ENCODE peak calls at places on chromosomes 5 and 9, in ten cellular contexts. One of them, this sample, is unnamed.

GRCh38 chr5:137890850-137891249 is 1.6 kb downstream of the PKD2L2 start:
- DNase-seq in MM.1S: no peak
- DNase-seq in kidney epithelial cell: no peak
- DNase-seq in heart left ventricle: no peak
- DNase-seq in AG09309: no peak
- DNase-seq in CD8-positive, alpha-beta T cell: no peak
- DNase-seq in colonic mucosa: no peak
- DNase-seq in bronchial epithelial cell: no peak
- DNase-seq in ovary: no peak
- DNase-seq in IMR-90: no peak
- DNase-seq in this sample: no peak

GRCh38 chr5:178357127-178357526 is 124.5 kb upstream of the PHYKPL start:
- DNase-seq in MM.1S: no peak
- DNase-seq in kidney epithelial cell: no peak
- DNase-seq in heart left ventricle: no peak
- DNase-seq in AG09309: no peak
- DNase-seq in CD8-positive, alpha-beta T cell: no peak
- DNase-seq in colonic mucosa: no peak
- DNase-seq in bronchial epithelial cell: no peak
- DNase-seq in ovary: no peak
- DNase-seq in IMR-90: no peak
- DNase-seq in this sample: peak; percentile 23

GRCh38 chr9:133650026-133650425 is 13.9 kb downstream of the DBH start:
- DNase-seq in MM.1S: no peak
- DNase-seq in kidney epithelial cell: no peak
- DNase-seq in heart left ventricle: no peak
- DNase-seq in AG09309: no peak
- DNase-seq in CD8-positive, alpha-beta T cell: no peak
- DNase-seq in colonic mucosa: no peak
- DNase-seq in bronchial epithelial cell: no peak
- DNase-seq in ovary: no peak
- DNase-seq in IMR-90: no peak
- DNase-seq in this sample: no peak

GRCh38 chr5:6261256-6261655 is 117.1 kb downstream of the MED10 start:
- DNase-seq in MM.1S: no peak
- DNase-seq in kidney epithelial cell: no peak
- DNase-seq in heart left ventricle: no peak
- DNase-seq in AG09309: no peak
- DNase-seq in CD8-positive, alpha-beta T cell: no peak
- DNase-seq in colonic mucosa: no peak
- DNase-seq in bronchial epithelial cell: peak; percentile 45
- DNase-seq in ovary: no peak
- DNase-seq in IMR-90: no peak
- DNase-seq in this sample: no peak

GRCh38 chr5:105565531-105565930 is 2002.9 kb upstream of the NUDT12 start:
- DNase-seq in MM.1S: no peak
- DNase-seq in kidney epithelial cell: no peak
- DNase-seq in heart left ventricle: no peak
- DNase-seq in AG09309: no peak
- DNase-seq in CD8-positive, alpha-beta T cell: no peak
- DNase-seq in colonic mucosa: no peak
- DNase-seq in bronchial epithelial cell: no peak
- DNase-seq in ovary: no peak
- DNase-seq in IMR-90: no peak
- DNase-seq in this sample: no peak

GRCh38 chr5:33136785-33137184 is 304.0 kb upstream of the TARS1 start:
- DNase-seq in MM.1S: no peak
- DNase-seq in kidney epithelial cell: no peak
- DNase-seq in heart left ventricle: no peak
- DNase-seq in AG09309: no peak
- DNase-seq in CD8-positive, alpha-beta T cell: no peak
- DNase-seq in colonic mucosa: no peak
- DNase-seq in bronchial epithelial cell: no peak
- DNase-seq in ovary: no peak
- DNase-seq in IMR-90: no peak
- DNase-seq in this sample: no peak

GRCh38 chr5:14417232-14417730 is 164.3 kb upstream of the OTULINL start:
- DNase-seq in MM.1S: no peak
- DNase-seq in kidney epithelial cell: no peak
- DNase-seq in heart left ventricle: no peak
- DNase-seq in AG09309: no peak
- DNase-seq in CD8-positive, alpha-beta T cell: no peak
- DNase-seq in colonic mucosa: no peak
- DNase-seq in bronchial epithelial cell: no peak
- DNase-seq in ovary: no peak
- DNase-seq in IMR-90: peak; percentile 71
- DNase-seq in this sample: peak; percentile 33

GRCh38 chr9:126959917-126960316 is 45.3 kb downstream of the RALGPS1 start:
- DNase-seq in MM.1S: no peak
- DNase-seq in kidney epithelial cell: no peak
- DNase-seq in heart left ventricle: no peak
- DNase-seq in AG09309: no peak
- DNase-seq in CD8-positive, alpha-beta T cell: no peak
- DNase-seq in colonic mucosa: no peak
- DNase-seq in bronchial epithelial cell: no peak
- DNase-seq in ovary: no peak
- DNase-seq in IMR-90: no peak
- DNase-seq in this sample: no peak

GRCh38 chr9:114321759-114322158 is 1.1 kb upstream of the ORM1 start:
- DNase-seq in MM.1S: no peak
- DNase-seq in kidney epithelial cell: no peak
- DNase-seq in heart left ventricle: no peak
- DNase-seq in AG09309: no peak
- DNase-seq in CD8-positive, alpha-beta T cell: no peak
- DNase-seq in colonic mucosa: no peak
- DNase-seq in bronchial epithelial cell: no peak
- DNase-seq in ovary: no peak
- DNase-seq in IMR-90: peak; percentile 78
- DNase-seq in this sample: no peak

GRCh38 chr9:91948061-91948422 is 2.0 kb downstream of the ROR2 start:
- DNase-seq in MM.1S: no peak
- DNase-seq in kidney epithelial cell: no peak
- DNase-seq in heart left ventricle: no peak
- DNase-seq in AG09309: no peak
- DNase-seq in CD8-positive, alpha-beta T cell: no peak
- DNase-seq in colonic mucosa: no peak
- DNase-seq in bronchial epithelial cell: no peak
- DNase-seq in ovary: no peak
- DNase-seq in IMR-90: peak; percentile 16
- DNase-seq in this sample: no peak

GRCh38 chr9:91945277-91946074 is 4.6 kb downstream of the ROR2 start:
- DNase-seq in MM.1S: no peak
- DNase-seq in kidney epithelial cell: no peak
- DNase-seq in heart left ventricle: no peak
- DNase-seq in AG09309: no peak
- DNase-seq in CD8-positive, alpha-beta T cell: no peak
- DNase-seq in colonic mucosa: peak; percentile 58
- DNase-seq in bronchial epithelial cell: no peak
- DNase-seq in ovary: peak; percentile 66
- DNase-seq in IMR-90: peak; percentile 82
- DNase-seq in this sample: no peak

GRCh38 chr9:91948423-91949292 is 1.4 kb downstream of the ROR2 start:
- DNase-seq in MM.1S: peak; percentile 77
- DNase-seq in kidney epithelial cell: no peak
- DNase-seq in heart left ventricle: peak; percentile 31
- DNase-seq in AG09309: no peak
- DNase-seq in CD8-positive, alpha-beta T cell: no peak
- DNase-seq in colonic mucosa: peak; percentile 57
- DNase-seq in bronchial epithelial cell: peak; percentile 44
- DNase-seq in ovary: peak; percentile 72
- DNase-seq in IMR-90: peak; percentile 57
- DNase-seq in this sample: no peak

GRCh38 chr9:91946196-91946595 is 3.8 kb downstream of the ROR2 start:
- DNase-seq in MM.1S: no peak
- DNase-seq in kidney epithelial cell: no peak
- DNase-seq in heart left ventricle: no peak
- DNase-seq in AG09309: no peak
- DNase-seq in CD8-positive, alpha-beta T cell: no peak
- DNase-seq in colonic mucosa: no peak
- DNase-seq in bronchial epithelial cell: no peak
- DNase-seq in ovary: no peak
- DNase-seq in IMR-90: no peak
- DNase-seq in this sample: no peak

DNA sequence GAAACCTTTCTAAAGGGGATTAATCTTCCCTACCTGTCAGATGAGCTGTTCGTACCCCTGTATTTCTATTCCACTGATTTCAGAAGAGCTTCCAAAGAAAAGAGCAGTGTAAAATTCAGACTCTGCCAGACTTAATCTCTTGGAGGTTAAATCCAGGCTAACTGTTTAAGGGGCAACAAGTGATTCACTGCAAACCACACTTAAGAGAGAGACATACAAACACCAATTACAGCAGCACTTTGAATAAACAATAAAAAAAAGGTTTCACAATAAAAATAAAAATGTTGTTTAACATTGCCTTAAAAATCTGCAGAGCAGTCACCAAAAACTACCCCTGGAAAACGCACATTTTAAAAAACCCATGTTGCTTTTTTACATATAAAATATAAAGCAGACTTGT is 3.2 kb downstream of the ROR2 start:
- DNase-seq in MM.1S: no peak
- DNase-seq in kidney epithelial cell: no peak
- DNase-seq in heart left ventricle: no peak
- DNase-seq in AG09309: no peak
- DNase-seq in CD8-positive, alpha-beta T cell: no peak
- DNase-seq in colonic mucosa: no peak
- DNase-seq in bronchial epithelial cell: no peak
- DNase-seq in ovary: no peak
- DNase-seq in IMR-90: peak; percentile 20
- DNase-seq in this sample: no peak
- H3K4me3 ChIP-seq in MM.1S: no peak overlapping the region
- H3K4me3 ChIP-seq in kidney epithelial cell: no peak overlapping the region
- H3K4me3 ChIP-seq in heart left ventricle: no peak overlapping the region
- H3K4me3 ChIP-seq in AG09309: no peak overlapping the region
- H3K4me3 ChIP-seq in CD8-positive, alpha-beta T cell: no peak overlapping the region
- H3K4me3 ChIP-seq in colonic mucosa: no peak overlapping the region
- H3K4me3 ChIP-seq in bronchial epithelial cell: no peak overlapping the region
- H3K4me3 ChIP-seq in ovary: no peak overlapping the region
- H3K4me3 ChIP-seq in IMR-90: no peak overlapping the region
- H3K4me3 ChIP-seq in this sample: no peak overlapping the region

GRCh38 chr9:86287013-86287412 is 4.7 kb upstream of the ISCA1 start:
- DNase-seq in MM.1S: no peak
- DNase-seq in kidney epithelial cell: peak; percentile 12
- DNase-seq in heart left ventricle: no peak
- DNase-seq in AG09309: no peak
- DNase-seq in CD8-positive, alpha-beta T cell: no peak
- DNase-seq in colonic mucosa: no peak
- DNase-seq in bronchial epithelial cell: peak; percentile 55
- DNase-seq in ovary: no peak
- DNase-seq in IMR-90: peak; percentile 70
- DNase-seq in this sample: peak; percentile 55
- TF ChIP-seq CTCF in MM.1S: no peak
- TF ChIP-seq CTCF in kidney epithelial cell: peak; percentile 45
- TF ChIP-seq CTCF in heart left ventricle: no peak
- TF ChIP-seq CTCF in AG09309: peak; percentile 40
- TF ChIP-seq CTCF in CD8-positive, alpha-beta T cell: no peak
- TF ChIP-seq CTCF in colonic mucosa: no peak
- TF ChIP-seq CTCF in bronchial epithelial cell: peak; percentile 45
- TF ChIP-seq CTCF in ovary: no peak
- TF ChIP-seq CTCF in IMR-90: peak; percentile 54
- TF ChIP-seq CTCF in this sample: peak; percentile 37

DNA sequence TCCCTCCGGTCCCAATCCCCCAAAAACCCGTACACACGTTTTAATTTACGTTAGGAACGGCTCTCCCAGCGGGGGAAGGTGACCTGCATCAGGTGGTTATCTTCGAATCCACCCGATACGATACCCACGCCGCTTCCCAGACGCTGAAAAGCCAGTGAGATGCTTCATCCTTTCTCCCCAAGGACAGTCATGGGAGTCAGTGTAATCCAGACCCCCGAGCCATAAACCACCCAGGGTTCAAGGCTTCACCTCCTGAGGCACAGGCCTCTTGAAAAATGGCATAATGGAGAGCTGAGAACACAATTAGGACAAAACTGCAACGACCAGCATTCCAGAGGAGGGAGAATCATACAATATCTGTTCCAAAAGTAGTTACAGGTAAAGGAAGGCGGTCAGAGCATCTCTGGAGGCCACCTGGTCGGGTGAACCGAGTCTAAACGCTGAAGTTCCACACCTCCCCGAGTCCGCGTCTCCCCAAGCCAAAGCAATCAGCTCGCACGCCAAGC is 841 bp downstream of the FAM169A start:
- DNase-seq in MM.1S: no peak
- DNase-seq in kidney epithelial cell: no peak
- DNase-seq in heart left ventricle: no peak
- DNase-seq in AG09309: no peak
- DNase-seq in CD8-positive, alpha-beta T cell: peak; percentile 50
- DNase-seq in colonic mucosa: peak; percentile 28
- DNase-seq in bronchial epithelial cell: no peak
- DNase-seq in ovary: no peak
- DNase-seq in IMR-90: no peak
- DNase-seq in this sample: no peak
- H3K4me3 ChIP-seq in MM.1S: peak overlapping the region; percentile 73
- H3K4me3 ChIP-seq in kidney epithelial cell: peak overlapping the region; percentile 63
- H3K4me3 ChIP-seq in heart left ventricle: peak overlapping the region; percentile 52
- H3K4me3 ChIP-seq in AG09309: peak overlapping the region; percentile 45
- H3K4me3 ChIP-seq in CD8-positive, alpha-beta T cell: peak overlapping the region; percentile 86
- H3K4me3 ChIP-seq in colonic mucosa: peak overlapping the region; percentile 54
- H3K4me3 ChIP-seq in bronchial epithelial cell: peak overlapping the region; percentile 89
- H3K4me3 ChIP-seq in ovary: peak overlapping the region; percentile 57
- H3K4me3 ChIP-seq in IMR-90: peak overlapping the region; percentile 44
- H3K4me3 ChIP-seq in this sample: no peak overlapping the region

GRCh38 chr5:53913941-53914340 is 353.5 kb downstream of the NDUFS4 start:
- DNase-seq in MM.1S: no peak
- DNase-seq in kidney epithelial cell: no peak
- DNase-seq in heart left ventricle: no peak
- DNase-seq in AG09309: no peak
- DNase-seq in CD8-positive, alpha-beta T cell: no peak
- DNase-seq in colonic mucosa: no peak
- DNase-seq in bronchial epithelial cell: no peak
- DNase-seq in ovary: no peak
- DNase-seq in IMR-90: no peak
- DNase-seq in this sample: no peak

GRCh38 chr5:53908752-53909151 is 348.3 kb downstream of the NDUFS4 start:
- DNase-seq in MM.1S: no peak
- DNase-seq in kidney epithelial cell: no peak
- DNase-seq in heart left ventricle: no peak
- DNase-seq in AG09309: no peak
- DNase-seq in CD8-positive, alpha-beta T cell: no peak
- DNase-seq in colonic mucosa: no peak
- DNase-seq in bronchial epithelial cell: peak; percentile 80
- DNase-seq in ovary: no peak
- DNase-seq in IMR-90: no peak
- DNase-seq in this sample: no peak
- TF ChIP-seq CTCF in MM.1S: no peak
- TF ChIP-seq CTCF in kidney epithelial cell: no peak
- TF ChIP-seq CTCF in heart left ventricle: no peak
- TF ChIP-seq CTCF in AG09309: no peak
- TF ChIP-seq CTCF in CD8-positive, alpha-beta T cell: no peak
- TF ChIP-seq CTCF in colonic mucosa: no peak
- TF ChIP-seq CTCF in bronchial epithelial cell: no peak
- TF ChIP-seq CTCF in ovary: no peak
- TF ChIP-seq CTCF in IMR-90: no peak
- TF ChIP-seq CTCF in this sample: no peak

DNA sequence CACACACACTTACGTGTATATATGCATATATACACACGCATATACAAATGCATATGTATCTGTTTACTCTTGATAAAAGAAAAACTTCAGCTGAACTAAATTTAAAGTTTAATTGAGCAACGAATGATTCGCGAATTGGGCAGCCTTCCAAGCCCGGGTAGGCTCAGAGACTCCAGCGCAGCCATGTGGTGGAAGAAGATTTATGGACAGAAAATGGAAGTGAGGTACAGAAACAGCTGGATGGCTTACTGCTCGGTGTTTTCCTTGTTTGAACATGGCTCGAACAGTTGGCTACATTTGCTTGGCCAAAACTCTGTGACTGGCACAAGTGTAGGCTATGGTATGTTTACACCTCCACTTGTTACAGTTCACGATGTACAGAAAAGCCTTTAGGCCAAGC is 239.3 kb upstream of the PRDM9 start:
- DNase-seq in MM.1S: no peak
- DNase-seq in kidney epithelial cell: no peak
- DNase-seq in heart left ventricle: no peak
- DNase-seq in AG09309: no peak
- DNase-seq in CD8-positive, alpha-beta T cell: no peak
- DNase-seq in colonic mucosa: no peak
- DNase-seq in bronchial epithelial cell: no peak
- DNase-seq in ovary: no peak
- DNase-seq in IMR-90: no peak
- DNase-seq in this sample: no peak
- H3K4me3 ChIP-seq in MM.1S: no peak overlapping the region
- H3K4me3 ChIP-seq in kidney epithelial cell: no peak overlapping the region
- H3K4me3 ChIP-seq in heart left ventricle: no peak overlapping the region
- H3K4me3 ChIP-seq in AG09309: no peak overlapping the region
- H3K4me3 ChIP-seq in CD8-positive, alpha-beta T cell: no peak overlapping the region
- H3K4me3 ChIP-seq in colonic mucosa: no peak overlapping the region
- H3K4me3 ChIP-seq in bronchial epithelial cell: no peak overlapping the region
- H3K4me3 ChIP-seq in ovary: no peak overlapping the region
- H3K4me3 ChIP-seq in IMR-90: no peak overlapping the region
- H3K4me3 ChIP-seq in this sample: no peak overlapping the region

This sample was measured in GM12865.